ENCODE peak calls at places on chromosomes 16 and 17, in ten cellular contexts. I is foreskin fibroblast, Q is HFF-Myc, G is cardiac muscle cell, B is fibroblast of the aortic adventitia, P is Peyer's patch, Z is prostate gland, H is A673, R is tibial nerve, K is ascending aorta. V is an unnamed sample.

GRCh38 chr17:3004150-3004801 is 59.1 kb downstream of the OR1D5 start:
- DNase-seq in I (peak), Q (peak), G (peak), B (peak), P (peak), Z (peak), H (peak), R (peak), K (peak), V (peak)

GRCh38 chr17:68141050-68141449 is 105.5 kb downstream of the KPNA2 start:
- DNase-seq in I (peak), Q (no peak), G (no peak), B (peak), P (no peak), Z (no peak), H (no peak), R (no peak), K (no peak), V (no peak)

GRCh38 chr17:35889241-35889640 is 9.1 kb upstream of the CCL5 start:
- DNase-seq in I (no peak), Q (no peak), G (no peak), B (no peak), P (no peak), Z (no peak), H (no peak), R (no peak), K (no peak), V (no peak)

GRCh38 chr16:4231886-4232285 is 10.0 kb downstream of the SRL start:
- DNase-seq in I (no peak), Q (no peak), G (no peak), B (no peak), P (no peak), Z (no peak), H (no peak), R (no peak), K (no peak), V (no peak)

GRCh38 chr17:77909236-77909635 is 49.3 kb upstream of the TNRC6C start:
- DNase-seq in I (no peak), Q (no peak), G (no peak), B (peak), P (peak), Z (peak), H (no peak), R (no peak), K (peak), V (no peak)

GRCh38 chr16:11639925-11640899 is 28.0 kb upstream of the SNN start:
- DNase-seq in I (peak), Q (peak), G (peak), B (peak), P (no peak), Z (peak), H (peak), R (peak), K (peak), V (peak)

GRCh38 chr17:72387487-72387886 is 266.7 kb downstream of the SOX9 start:
- DNase-seq in I (peak), Q (no peak), G (no peak), B (peak), P (no peak), Z (no peak), H (peak), R (no peak), K (no peak), V (peak)

GRCh38 chr17:42313773-42314566 is 25.7 kb downstream of the STAT5A start:
- DNase-seq in I (no peak), Q (no peak), G (no peak), B (no peak), P (no peak), Z (no peak), H (no peak), R (no peak), K (no peak), V (peak)

GRCh38 chr17:27533874-27534815 is 77.9 kb downstream of the KSR1 start:
- DNase-seq in I (peak), Q (no peak), G (no peak), B (peak), P (no peak), Z (no peak), H (no peak), R (no peak), K (no peak), V (peak)

GRCh38 chr16:70644763-70645597 is 1.4 kb upstream of the IL34 start:
- DNase-seq in I (no peak), Q (no peak), G (no peak), B (no peak), P (no peak), Z (no peak), H (peak), R (no peak), K (no peak), V (no peak)

GRCh38 chr16:3187798-3188674 is at the start of gene OR1F1:
- DNase-seq in I (peak), Q (peak), G (peak), B (peak), P (peak), Z (no peak), H (peak), R (no peak), K (no peak), V (peak)

GRCh38 chr17:4623249-4623648 is 18.2 kb downstream of the ALOX15 start:
- DNase-seq in I (peak), Q (no peak), G (no peak), B (peak), P (no peak), Z (no peak), H (no peak), R (no peak), K (no peak), V (peak)

GRCh38 chr17:2214887-2215615 is 88.5 kb downstream of the SMG6 start:
- DNase-seq in I (peak), Q (no peak), G (peak), B (peak), P (no peak), Z (no peak), H (peak), R (no peak), K (peak), V (no peak)

GRCh38 chr17:34542700-34543336 is 36.6 kb upstream of the TMEM132E start:
- DNase-seq in I (peak), Q (no peak), G (peak), B (peak), P (no peak), Z (peak), H (peak), R (peak), K (no peak), V (peak)

GRCh38 chr16:64545769-64546168 is 576.1 kb downstream of the CDH11 start:
- DNase-seq in I (no peak), Q (no peak), G (peak), B (no peak), P (no peak), Z (no peak), H (no peak), R (no peak), K (no peak), V (peak)

GRCh38 chr16:88453621-88454314 is 688 bp downstream of the ZFPM1 start:
- DNase-seq in I (peak), Q (no peak), G (peak), B (no peak), P (peak), Z (no peak), H (peak), R (no peak), K (no peak), V (peak)

GRCh38 chr17:73205326-73205980 is 12.6 kb downstream of the COG1 start:
- DNase-seq in I (no peak), Q (no peak), G (no peak), B (no peak), P (no peak), Z (peak), H (no peak), R (no peak), K (peak), V (no peak)

GRCh38 chr16:58733248-58733670 is 857 bp downstream of the GOT2 start:
- DNase-seq in I (peak), Q (no peak), G (no peak), B (peak), P (no peak), Z (peak), H (no peak), R (no peak), K (peak), V (peak)

GRCh38 chr17:38572665-38573365 is 32.9 kb downstream of the SRCIN1 start:
- DNase-seq in I (peak), Q (no peak), G (peak), B (no peak), P (no peak), Z (no peak), H (no peak), R (no peak), K (no peak), V (no peak)
- H3K4me3 ChIP-seq in I (no peak), Q (no peak), G (peak), B (no peak), P (peak), Z (peak), H (peak), R (no peak), K (peak), V (no peak)

GRCh38 chr17:61411114-61411943 is 11.7 kb downstream of the TBX2 start:
- DNase-seq in I (peak), Q (no peak), G (peak), B (peak), P (peak), Z (peak), H (peak), R (no peak), K (peak), V (peak)
- TF ChIP-seq CTCF in I (peak), Q (peak), G (peak), B (peak), P (no peak), Z (peak), H (peak), R (no peak), K (no peak), V (no peak)

GRCh38 chr17:62732125-62732524 is 76.0 kb downstream of the MARCHF10 start:
- DNase-seq in I (no peak), Q (no peak), G (no peak), B (no peak), P (no peak), Z (no peak), H (no peak), R (no peak), K (no peak), V (peak)

GRCh38 chr17:62739666-62740065 is 68.4 kb downstream of the MARCHF10 start:
- DNase-seq in I (peak), Q (no peak), G (no peak), B (no peak), P (no peak), Z (no peak), H (no peak), R (no peak), K (no peak), V (no peak)

GRCh38 chr17:62740066-62740465 is 68.0 kb downstream of the MARCHF10 start:
- DNase-seq in I (peak), Q (no peak), G (peak), B (no peak), P (no peak), Z (no peak), H (no peak), R (no peak), K (no peak), V (no peak)

GRCh38 chr17:62737513-62737912 is 70.6 kb downstream of the MARCHF10 start:
- DNase-seq in I (no peak), Q (no peak), G (no peak), B (no peak), P (no peak), Z (no peak), H (no peak), R (no peak), K (no peak), V (peak)

DNA sequence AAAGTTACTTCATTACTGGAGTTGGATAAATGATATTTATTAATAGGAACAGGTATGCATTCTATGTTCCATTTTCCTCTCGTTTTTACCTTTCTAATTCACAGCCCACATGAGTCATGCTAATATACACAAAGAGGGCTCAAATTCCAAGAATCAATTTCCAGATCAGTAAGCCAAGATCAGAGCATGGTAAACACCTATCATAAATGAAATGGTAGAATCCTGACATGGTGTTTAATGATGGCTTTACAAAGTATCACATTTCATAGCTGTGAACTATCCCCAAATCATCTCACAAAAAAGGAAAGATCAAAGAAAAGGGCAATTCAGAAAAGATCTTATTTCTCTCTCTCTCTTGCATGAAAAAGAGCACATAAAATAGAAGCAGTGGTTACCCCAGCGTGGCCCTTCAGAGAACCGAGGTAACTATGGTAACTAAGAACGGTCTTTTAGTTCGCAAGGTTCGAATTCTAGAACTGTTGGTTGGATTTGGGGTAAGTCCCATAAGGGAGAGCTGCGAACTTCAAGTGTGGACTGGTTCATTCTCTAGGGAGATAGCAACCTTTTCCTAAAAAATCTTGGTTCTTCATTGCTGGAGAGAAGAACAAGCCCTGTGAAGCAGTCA is 73.0 kb downstream of the MARCHF10 start:
- DNase-seq in I (no peak), Q (no peak), G (no peak), B (no peak), P (no peak), Z (no peak), H (no peak), R (no peak), K (no peak), V (no peak)
- H3K4me3 ChIP-seq in I (no peak), Q (no peak), G (no peak), B (no peak), P (no peak), Z (no peak), H (no peak), R (no peak), K (no peak), V (no peak)

GRCh38 chr17:81701288-81702071 is 1.7 kb upstream of the MRPL12 start:
- DNase-seq in I (peak), Q (no peak), G (no peak), B (no peak), P (no peak), Z (no peak), H (no peak), R (no peak), K (no peak), V (peak)
- TF ChIP-seq CTCF in I (no peak), Q (no peak), G (no peak), B (no peak), P (no peak), Z (no peak), H (peak), R (no peak), K (no peak), V (peak)

V was measured in epithelial cell of esophagus.